ENCODE peak calls at places on chromosomes 3 and 15, in ten cellular contexts. X, I, Y, J, E, D, N, R, O and F are unnamed samples.
A peak's percentile ranks its signal among the peaks of the same experiment; 100 is the strongest.

GRCh38 chr15:53260647-53261046 is 470.5 kb upstream of the ONECUT1 start:
- DNase-seq in E (no peak), Y (no peak), N (no peak), X (no peak), J (no peak), D (no peak), O (no peak), R (no peak), I (no peak), F (no peak)

GRCh38 chr15:65634381-65634780 is 12.6 kb downstream of the SLC24A1 start:
- DNase-seq in X (no peak), I (no peak), Y (no peak), J (peak; percentile 89), D (no peak), R (no peak), O (no peak), N (no peak), E (no peak), F (no peak)

GRCh38 chr3:37826933-37827332 is 34.7 kb upstream of the CTDSPL start:
- DNase-seq in D (no peak), O (no peak), R (no peak), N (no peak), I (no peak), J (no peak), X (no peak), Y (no peak), E (no peak), F (no peak)

GRCh38 chr3:171700157-171700556 is 110.1 kb downstream of the PLD1 start:
- DNase-seq in X (no peak), O (no peak), E (no peak), Y (no peak), I (no peak), R (no peak), N (no peak), J (no peak), D (no peak), F (no peak)

GRCh38 chr3:46706771-46707582 is 5.8 kb downstream of the TMIE start:
- DNase-seq in E (no peak), D (no peak), I (no peak), Y (no peak), J (peak; percentile 41), X (no peak), O (no peak), N (no peak), R (peak; percentile 5), F (no peak)

GRCh38 chr3:46924921-46925584 is 47.5 kb downstream of the PTH1R start:
- DNase-seq in I (no peak), Y (no peak), X (no peak), E (no peak), J (no peak), N (no peak), D (no peak), O (no peak), R (peak; percentile 7), F (no peak)

GRCh38 chr15:31308185-31308639 is 18.4 kb upstream of the KLF13 start:
- DNase-seq in D (peak; percentile 32), I (no peak), R (no peak), N (no peak), Y (no peak), J (no peak), O (no peak), E (no peak), X (no peak), F (peak; percentile 63)

GRCh38 chr3:52787672-52788625 is 6.6 kb upstream of the ITIH3 start:
- DNase-seq in R (no peak), O (no peak), N (no peak), I (no peak), Y (no peak), J (no peak), D (no peak), E (no peak), X (no peak), F (no peak)

GRCh38 chr15:44711089-44711355 is at the start of gene PATL2:
- DNase-seq in J (no peak), E (no peak), Y (no peak), N (no peak), D (no peak), O (no peak), R (no peak), I (no peak), X (no peak), F (no peak)
- TF ChIP-seq CTCF in J (no peak), E (no peak), Y (peak; percentile 2), N (no peak), D (no peak), O (no peak), R (no peak), I (no peak), X (peak; percentile 6), F (peak; percentile 6)

GRCh38 chr15:41115088-41115651 is 910 bp downstream of the INO80 start:
- DNase-seq in R (no peak), Y (peak; percentile 64), I (peak; percentile 4), E (no peak), O (no peak), D (no peak), J (peak; percentile 69), X (peak; percentile 23), N (no peak), F (no peak)
- TF ChIP-seq CTCF in R (no peak), Y (peak; percentile 27), I (no peak), E (no peak), O (no peak), D (no peak), J (no peak), X (peak; percentile 31), N (peak; percentile 31), F (peak; percentile 50)

DNA sequence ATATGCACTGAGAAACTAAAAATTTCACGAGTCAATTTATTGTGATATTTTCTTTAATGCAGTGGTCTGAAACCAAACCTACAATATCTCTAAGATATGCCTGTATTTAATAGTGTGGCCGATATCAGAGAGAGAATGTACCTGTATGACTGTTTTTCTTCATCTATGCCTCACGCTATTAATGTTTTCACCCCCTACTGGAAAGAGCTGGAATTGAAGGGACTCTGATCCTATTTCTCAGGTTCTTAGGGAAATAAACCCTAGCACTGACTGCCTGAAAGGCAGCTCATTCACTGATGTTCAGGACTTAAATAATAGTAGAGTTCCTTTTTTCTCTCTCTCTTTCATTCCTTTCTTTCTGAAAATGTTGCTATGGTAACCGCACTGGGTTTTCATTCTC is 1135.9 kb downstream of the IGSF11 start:
- DNase-seq in Y (no peak), J (peak; percentile 48), O (peak; percentile 48), X (no peak), N (no peak), I (peak; percentile 13), R (no peak), E (no peak), D (no peak), F (no peak)
- TF ChIP-seq CTCF in Y (peak; percentile 51), J (peak; percentile 45), O (peak; percentile 66), X (peak; percentile 49), N (no peak), I (peak; percentile 70), R (peak; percentile 19), E (peak; percentile 31), D (no peak), F (peak; percentile 73)

GRCh38 chr3:196600359-196600758 is 31.9 kb downstream of the FBXO45 start:
- DNase-seq in R (no peak), N (no peak), Y (no peak), J (no peak), X (no peak), I (no peak), D (no peak), O (no peak), E (no peak), F (no peak)

GRCh38 chr3:196608693-196609092 is 30.8 kb upstream of the NRROS start:
- DNase-seq in I (no peak), N (no peak), O (no peak), Y (no peak), E (no peak), X (no peak), J (no peak), D (no peak), R (no peak), F (no peak)

GRCh38 chr3:196602673-196603072 is 34.2 kb downstream of the FBXO45 start:
- DNase-seq in D (no peak), X (no peak), R (no peak), N (no peak), O (no peak), J (no peak), I (no peak), Y (no peak), E (no peak), F (no peak)

GRCh38 chr3:196603683-196604082 is 35.2 kb downstream of the FBXO45 start:
- DNase-seq in R (no peak), X (no peak), J (no peak), Y (no peak), O (no peak), I (no peak), N (no peak), D (no peak), E (no peak), F (no peak)

DNA sequence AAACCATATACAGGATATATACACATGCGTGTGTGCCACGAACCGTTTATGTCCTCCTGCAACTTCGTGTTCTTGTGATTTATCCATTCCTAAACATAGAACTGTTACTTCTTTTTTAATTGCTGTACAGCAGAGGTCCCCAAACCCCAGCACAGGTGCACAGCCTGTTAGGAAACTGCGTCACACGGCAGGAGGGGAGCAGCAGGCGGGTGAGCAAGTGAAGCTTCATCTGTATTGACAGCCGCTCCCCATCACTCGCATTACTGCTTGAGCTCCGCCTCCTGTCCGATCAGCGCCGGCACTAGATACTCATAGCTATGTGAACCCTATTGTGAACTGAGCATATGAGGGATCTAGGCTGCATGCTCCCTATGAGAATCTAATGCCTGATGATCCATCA is 34.9 kb upstream of the NRROS start:
- DNase-seq in D (peak; percentile 66), O (no peak), J (no peak), E (no peak), X (no peak), Y (no peak), N (no peak), R (peak; percentile 23), I (no peak), F (no peak)
- TF ChIP-seq CTCF in D (no peak), O (no peak), J (no peak), E (no peak), X (no peak), Y (no peak), N (no peak), R (no peak), I (no peak), F (no peak)

GRCh38 chr15:73052679-73053397 is 575 bp downstream of the NEO1 start:
- DNase-seq in I (peak; percentile 73), X (no peak), Y (peak; percentile 26), R (peak; percentile 62), O (peak; percentile 59), E (peak; percentile 70), N (no peak), D (peak; percentile 31), J (peak; percentile 27), F (peak; percentile 73)
- TF ChIP-seq CTCF in I (no peak), X (peak; percentile 42), Y (peak; percentile 19), R (peak; percentile 38), O (peak; percentile 52), E (peak; percentile 14), N (peak; percentile 22), D (no peak), J (peak; percentile 28), F (peak; percentile 41)